ENCODE peak calls at places on chromosomes 7 and 10, in eight cellular contexts. One of them, this sample, is unnamed.

GRCh38 chr10:97024181-97025073 is 161.3 kb downstream of the SLIT1 start:
- DNase-seq in AG09309: peak; percentile 63
- DNase-seq in kidney epithelial cell: peak; percentile 75
- DNase-seq in HFF-Myc: no peak
- DNase-seq in H9: no peak
- DNase-seq in AG04449: peak; percentile 49
- DNase-seq in PC-3: peak; percentile 84
- DNase-seq in fibroblast of the aortic adventitia: peak; percentile 92
- DNase-seq in this sample: no peak

GRCh38 chr10:46312953-46313352 is 26.2 kb downstream of the ANTXRL start:
- DNase-seq in H9: peak; percentile 14
- DNase-seq in kidney epithelial cell: no peak
- DNase-seq in PC-3: no peak
- DNase-seq in AG09309: no peak
- DNase-seq in HFF-Myc: no peak
- DNase-seq in fibroblast of the aortic adventitia: no peak
- DNase-seq in AG04449: no peak
- DNase-seq in this sample: no peak

GRCh38 chr7:79282882-79283602 is 170.4 kb downstream of the MAGI2 start:
- DNase-seq in PC-3: peak; percentile 85
- DNase-seq in kidney epithelial cell: peak; percentile 16
- DNase-seq in AG04449: peak; percentile 74
- DNase-seq in fibroblast of the aortic adventitia: peak; percentile 84
- DNase-seq in H9: no peak
- DNase-seq in HFF-Myc: peak; percentile 84
- DNase-seq in AG09309: peak; percentile 65
- DNase-seq in this sample: no peak

GRCh38 chr7:45145881-45146280 is 11.7 kb upstream of the RAMP3 start:
- DNase-seq in AG04449: no peak
- DNase-seq in fibroblast of the aortic adventitia: no peak
- DNase-seq in HFF-Myc: no peak
- DNase-seq in PC-3: no peak
- DNase-seq in H9: peak; percentile 10
- DNase-seq in kidney epithelial cell: no peak
- DNase-seq in AG09309: no peak
- DNase-seq in this sample: no peak

GRCh38 chr10:28668363-28669226 is 8.7 kb upstream of the BAMBI start:
- DNase-seq in AG09309: no peak
- DNase-seq in H9: peak; percentile 77
- DNase-seq in PC-3: no peak
- DNase-seq in fibroblast of the aortic adventitia: peak; percentile 31
- DNase-seq in HFF-Myc: no peak
- DNase-seq in AG04449: no peak
- DNase-seq in kidney epithelial cell: no peak
- DNase-seq in this sample: no peak

GRCh38 chr7:23244335-23244635 is 2.3 kb upstream of the GPNMB start:
- DNase-seq in AG09309: no peak
- DNase-seq in PC-3: no peak
- DNase-seq in AG04449: no peak
- DNase-seq in HFF-Myc: no peak
- DNase-seq in kidney epithelial cell: no peak
- DNase-seq in H9: no peak
- DNase-seq in fibroblast of the aortic adventitia: no peak
- DNase-seq in this sample: no peak

GRCh38 chr7:36677769-36678435 is 46.4 kb downstream of the AOAH start:
- DNase-seq in H9: no peak
- DNase-seq in kidney epithelial cell: no peak
- DNase-seq in HFF-Myc: no peak
- DNase-seq in AG04449: no peak
- DNase-seq in PC-3: no peak
- DNase-seq in fibroblast of the aortic adventitia: no peak
- DNase-seq in AG09309: no peak
- DNase-seq in this sample: no peak

GRCh38 chr10:6037422-6037821 is 24.7 kb downstream of the IL2RA start:
- DNase-seq in PC-3: no peak
- DNase-seq in kidney epithelial cell: no peak
- DNase-seq in H9: no peak
- DNase-seq in fibroblast of the aortic adventitia: no peak
- DNase-seq in AG04449: no peak
- DNase-seq in HFF-Myc: no peak
- DNase-seq in AG09309: no peak
- DNase-seq in this sample: no peak

GRCh38 chr10:59898125-59898835 is 8.1 kb downstream of the CCDC6 start:
- DNase-seq in HFF-Myc: no peak
- DNase-seq in PC-3: no peak
- DNase-seq in fibroblast of the aortic adventitia: no peak
- DNase-seq in AG04449: no peak
- DNase-seq in H9: no peak
- DNase-seq in AG09309: no peak
- DNase-seq in kidney epithelial cell: no peak
- DNase-seq in this sample: no peak

GRCh38 chr10:131876543-131876942 is 24.3 kb upstream of the PPP2R2D start:
- DNase-seq in AG04449: no peak
- DNase-seq in H9: peak; percentile 10
- DNase-seq in HFF-Myc: no peak
- DNase-seq in AG09309: no peak
- DNase-seq in PC-3: no peak
- DNase-seq in fibroblast of the aortic adventitia: no peak
- DNase-seq in kidney epithelial cell: no peak
- DNase-seq in this sample: no peak

GRCh38 chr10:50387736-50388081 is 136.4 kb upstream of the ASAH2 start:
- DNase-seq in kidney epithelial cell: no peak
- DNase-seq in fibroblast of the aortic adventitia: no peak
- DNase-seq in HFF-Myc: no peak
- DNase-seq in PC-3: no peak
- DNase-seq in AG04449: no peak
- DNase-seq in AG09309: no peak
- DNase-seq in H9: no peak
- DNase-seq in this sample: no peak

GRCh38 chr10:74652664-74653063 is 173.7 kb upstream of the KAT6B start:
- DNase-seq in AG04449: no peak
- DNase-seq in PC-3: peak; percentile 61
- DNase-seq in fibroblast of the aortic adventitia: no peak
- DNase-seq in HFF-Myc: no peak
- DNase-seq in AG09309: no peak
- DNase-seq in kidney epithelial cell: no peak
- DNase-seq in H9: no peak
- DNase-seq in this sample: no peak

GRCh38 chr7:101814081-101814995 is 3.1 kb upstream of the CUX1 start:
- DNase-seq in H9: peak; percentile 75
- DNase-seq in HFF-Myc: no peak
- DNase-seq in kidney epithelial cell: no peak
- DNase-seq in AG04449: no peak
- DNase-seq in PC-3: peak; percentile 66
- DNase-seq in fibroblast of the aortic adventitia: peak; percentile 52
- DNase-seq in AG09309: no peak
- DNase-seq in this sample: no peak

GRCh38 chr10:13659887-13660544 is 73.3 kb downstream of the PRPF18 start:
- DNase-seq in AG09309: peak; percentile 48
- DNase-seq in kidney epithelial cell: no peak
- DNase-seq in HFF-Myc: peak; percentile 26
- DNase-seq in AG04449: no peak
- DNase-seq in fibroblast of the aortic adventitia: peak; percentile 74
- DNase-seq in PC-3: peak; percentile 27
- DNase-seq in H9: no peak
- DNase-seq in this sample: peak; percentile 60

GRCh38 chr10:130357951-130358350 is 221.8 kb downstream of the GLRX3 start:
- DNase-seq in HFF-Myc: no peak
- DNase-seq in AG04449: no peak
- DNase-seq in AG09309: no peak
- DNase-seq in H9: no peak
- DNase-seq in kidney epithelial cell: no peak
- DNase-seq in fibroblast of the aortic adventitia: no peak
- DNase-seq in PC-3: no peak
- DNase-seq in this sample: no peak

GRCh38 chr10:24350111-24350921 is 141.4 kb downstream of the KIAA1217 start:
- DNase-seq in AG09309: peak; percentile 66
- DNase-seq in kidney epithelial cell: no peak
- DNase-seq in fibroblast of the aortic adventitia: peak; percentile 74
- DNase-seq in H9: no peak
- DNase-seq in PC-3: no peak
- DNase-seq in AG04449: peak; percentile 71
- DNase-seq in HFF-Myc: peak; percentile 53
- DNase-seq in this sample: no peak

GRCh38 chr7:111763221-111763791 is 201.0 kb upstream of the IMMP2L start:
- DNase-seq in AG04449: no peak
- DNase-seq in kidney epithelial cell: no peak
- DNase-seq in H9: peak; percentile 47
- DNase-seq in HFF-Myc: no peak
- DNase-seq in AG09309: peak; percentile 29
- DNase-seq in PC-3: peak; percentile 55
- DNase-seq in fibroblast of the aortic adventitia: peak; percentile 82
- DNase-seq in this sample: no peak

GRCh38 chr10:116740971-116741370 is 1.4 kb downstream of the HSPA12A start:
- DNase-seq in AG04449: no peak
- DNase-seq in PC-3: no peak
- DNase-seq in H9: no peak
- DNase-seq in HFF-Myc: no peak
- DNase-seq in AG09309: no peak
- DNase-seq in kidney epithelial cell: no peak
- DNase-seq in fibroblast of the aortic adventitia: no peak
- DNase-seq in this sample: no peak

GRCh38 chr10:812787-813186 is 118.7 kb downstream of the LARP4B start:
- DNase-seq in H9: no peak
- DNase-seq in fibroblast of the aortic adventitia: no peak
- DNase-seq in AG04449: no peak
- DNase-seq in kidney epithelial cell: no peak
- DNase-seq in PC-3: no peak
- DNase-seq in HFF-Myc: no peak
- DNase-seq in AG09309: no peak
- DNase-seq in this sample: no peak

DNA sequence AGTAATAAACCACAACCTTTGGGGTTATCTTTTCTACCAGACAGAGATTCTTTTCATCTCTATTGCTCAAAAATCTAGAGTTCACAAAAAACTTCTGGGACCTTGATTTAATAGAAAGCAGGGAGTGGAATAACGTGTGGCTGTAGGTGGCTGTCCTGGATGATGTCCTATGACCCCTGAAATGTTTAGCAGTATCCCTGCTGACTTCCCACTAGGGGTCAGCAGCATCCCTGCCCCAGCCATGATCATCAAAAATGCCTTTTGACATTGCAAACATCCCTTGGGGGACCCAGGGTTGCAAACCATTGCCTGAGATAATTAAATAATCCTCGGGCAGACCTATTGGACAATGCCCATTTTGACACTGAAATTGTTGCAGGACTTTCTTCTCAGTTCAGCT is 177.1 kb downstream of the USP6NL start:
- DNase-seq in AG04449: no peak
- DNase-seq in AG09309: no peak
- DNase-seq in H9: peak; percentile 41
- DNase-seq in PC-3: no peak
- DNase-seq in HFF-Myc: no peak
- DNase-seq in fibroblast of the aortic adventitia: no peak
- DNase-seq in kidney epithelial cell: no peak
- DNase-seq in this sample: no peak
- TF ChIP-seq CTCF in AG04449: no peak
- TF ChIP-seq CTCF in AG09309: no peak
- TF ChIP-seq CTCF in H9: peak; percentile 72
- TF ChIP-seq CTCF in PC-3: peak; percentile 38
- TF ChIP-seq CTCF in HFF-Myc: peak; percentile 30
- TF ChIP-seq CTCF in fibroblast of the aortic adventitia: peak; percentile 9
- TF ChIP-seq CTCF in kidney epithelial cell: peak; percentile 31
- TF ChIP-seq CTCF in this sample: no peak

GRCh38 chr10:98745645-98746044 is 298.9 kb upstream of the HPS1 start:
- DNase-seq in AG04449: no peak
- DNase-seq in HFF-Myc: no peak
- DNase-seq in PC-3: no peak
- DNase-seq in H9: no peak
- DNase-seq in kidney epithelial cell: no peak
- DNase-seq in AG09309: no peak
- DNase-seq in fibroblast of the aortic adventitia: no peak
- DNase-seq in this sample: no peak

DNA sequence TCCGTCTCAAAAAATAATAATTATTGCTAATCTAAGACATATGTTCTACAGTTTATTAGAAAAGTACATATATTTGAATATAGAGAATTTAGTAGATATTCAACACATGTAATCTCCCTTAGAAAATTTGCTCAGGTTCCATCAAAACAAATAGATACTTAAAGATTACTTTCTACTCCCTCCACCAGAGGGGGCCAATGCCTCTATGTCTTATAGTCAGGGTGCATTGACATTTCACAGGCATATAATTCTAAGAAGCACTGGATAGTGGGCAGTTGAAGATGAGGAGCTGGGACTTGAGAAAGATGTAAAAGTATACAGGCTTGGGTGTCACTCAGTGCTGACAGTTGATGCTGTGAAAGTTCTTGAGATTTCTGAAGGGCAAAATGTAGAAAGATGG is 301.6 kb upstream of the HPS1 start:
- DNase-seq in AG09309: no peak
- DNase-seq in AG04449: no peak
- DNase-seq in PC-3: peak; percentile 42
- DNase-seq in H9: peak; percentile 28
- DNase-seq in HFF-Myc: peak; percentile 5
- DNase-seq in kidney epithelial cell: peak; percentile 1
- DNase-seq in fibroblast of the aortic adventitia: no peak
- DNase-seq in this sample: no peak
- TF ChIP-seq CTCF in AG09309: peak; percentile 32
- TF ChIP-seq CTCF in AG04449: peak; percentile 33
- TF ChIP-seq CTCF in PC-3: peak; percentile 52
- TF ChIP-seq CTCF in H9: peak; percentile 75
- TF ChIP-seq CTCF in HFF-Myc: peak; percentile 41
- TF ChIP-seq CTCF in kidney epithelial cell: peak; percentile 44
- TF ChIP-seq CTCF in fibroblast of the aortic adventitia: no peak
- TF ChIP-seq CTCF in this sample: no peak

DNA sequence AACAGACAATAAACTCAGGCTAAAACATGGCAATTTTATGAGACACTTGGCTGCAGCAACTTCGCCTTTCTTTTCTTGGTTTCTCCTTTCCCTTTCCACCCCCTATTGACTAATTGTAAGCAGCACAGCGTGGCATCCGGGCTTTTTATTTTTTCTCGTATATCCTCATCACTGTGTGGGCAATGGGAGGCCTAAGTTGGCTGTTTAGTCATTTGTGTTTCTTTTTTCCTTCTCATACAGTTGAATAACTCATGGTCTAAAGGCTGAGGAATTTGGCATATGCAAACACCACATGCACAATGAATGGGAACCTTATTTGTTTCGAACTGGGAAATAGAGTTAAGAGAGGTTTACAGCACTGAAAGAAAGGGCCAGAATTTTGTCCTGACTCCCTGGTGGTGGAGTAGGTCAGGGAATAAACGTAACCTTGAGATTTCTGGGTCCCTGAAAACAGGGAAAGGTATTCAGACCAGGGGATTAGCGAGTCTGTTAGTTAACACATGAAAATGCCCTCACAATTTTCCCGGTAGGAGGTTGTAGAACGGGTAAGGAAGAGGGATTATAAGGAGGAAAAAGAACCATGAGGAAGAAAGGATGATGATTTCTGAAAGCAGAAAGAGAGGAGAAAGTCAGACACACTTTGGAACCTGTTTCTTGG is 858.3 kb downstream of the KCNMA1 start:
- DNase-seq in H9: peak; percentile 28
- DNase-seq in AG09309: peak; percentile 72
- DNase-seq in PC-3: peak; percentile 64
- DNase-seq in AG04449: peak; percentile 33
- DNase-seq in fibroblast of the aortic adventitia: peak; percentile 50
- DNase-seq in kidney epithelial cell: peak; percentile 9
- DNase-seq in HFF-Myc: peak; percentile 12
- DNase-seq in this sample: no peak
- TF ChIP-seq CTCF in H9: peak; percentile 46
- TF ChIP-seq CTCF in AG09309: peak; percentile 50
- TF ChIP-seq CTCF in PC-3: peak; percentile 56
- TF ChIP-seq CTCF in AG04449: no peak
- TF ChIP-seq CTCF in fibroblast of the aortic adventitia: peak; percentile 34
- TF ChIP-seq CTCF in kidney epithelial cell: no peak
- TF ChIP-seq CTCF in HFF-Myc: no peak
- TF ChIP-seq CTCF in this sample: no peak

GRCh38 chr10:37752309-37752875 is 105.0 kb downstream of the ZNF248 start:
- DNase-seq in PC-3: peak; percentile 40
- DNase-seq in fibroblast of the aortic adventitia: no peak
- DNase-seq in kidney epithelial cell: no peak
- DNase-seq in AG04449: no peak
- DNase-seq in H9: no peak
- DNase-seq in HFF-Myc: no peak
- DNase-seq in AG09309: no peak
- DNase-seq in this sample: no peak
- TF ChIP-seq CTCF in PC-3: peak; percentile 53
- TF ChIP-seq CTCF in fibroblast of the aortic adventitia: no peak
- TF ChIP-seq CTCF in kidney epithelial cell: no peak
- TF ChIP-seq CTCF in AG04449: no peak
- TF ChIP-seq CTCF in H9: no peak
- TF ChIP-seq CTCF in HFF-Myc: no peak
- TF ChIP-seq CTCF in AG09309: no peak
- TF ChIP-seq CTCF in this sample: no peak

This sample was measured in omental fat pad.